ENCODE peak calls at places on chromosomes 5 and 9, in ten cellular contexts. X is CD4-positive, CD25-positive, alpha-beta regulatory T cell; Z is aorta; U is pancreas; M is fibroblast of lung; A is heart right ventricle; Y is breast epithelium; B is HAP-1; I is small intestine; V is HepG2. L is an unnamed sample.

GRCh38 chr5:7745882-7746735 is 104.8 kb downstream of the CFAP90 start:
- DNase-seq in Z (peak; percentile 80), M (peak; percentile 59), U (no peak), X (peak; percentile 43), I (peak; percentile 67), Y (peak; percentile 75), V (peak; percentile 41), B (peak; percentile 84), A (peak; percentile 21), L (peak; percentile 34)

GRCh38 chr9:130414081-130414731 is 30.6 kb upstream of the ASS1 start:
- DNase-seq in M (no peak), B (no peak), Y (no peak), V (no peak), X (no peak), I (peak; percentile 16), U (no peak), Z (no peak), A (no peak), L (no peak)

GRCh38 chr9:127504887-127505251 is 53.6 kb downstream of the LRSAM1 start:
- DNase-seq in A (no peak), M (no peak), I (no peak), Y (no peak), U (peak; percentile 58), V (no peak), X (no peak), Z (no peak), B (no peak), L (no peak)

GRCh38 chr9:72937545-72937944 is 15.3 kb downstream of the ALDH1A1 start:
- DNase-seq in I (no peak), V (peak; percentile 44), U (no peak), Y (no peak), M (no peak), A (no peak), Z (no peak), X (no peak), B (no peak), L (no peak)

GRCh38 chr5:144332265-144332664 is 161.6 kb downstream of the KCTD16 start:
- DNase-seq in U (no peak), A (no peak), B (no peak), I (no peak), Z (no peak), V (no peak), X (no peak), Y (no peak), M (no peak), L (no peak)

GRCh38 chr5:150558088-150558621 is 50.2 kb downstream of the NDST1 start:
- DNase-seq in Z (no peak), U (no peak), B (no peak), Y (no peak), A (no peak), V (no peak), I (no peak), M (no peak), X (no peak), L (no peak)

GRCh38 chr9:20981486-20981885 is 50.0 kb downstream of the HACD4 start:
- DNase-seq in U (no peak), X (no peak), A (no peak), I (no peak), Y (no peak), B (no peak), M (peak; percentile 87), V (no peak), Z (peak; percentile 68), L (no peak)

GRCh38 chr5:1515311-1515920 is 8.3 kb downstream of the LPCAT1 start:
- DNase-seq in U (no peak), M (no peak), X (no peak), I (no peak), A (peak; percentile 10), Z (peak; percentile 41), Y (peak; percentile 39), V (no peak), B (peak; percentile 5), L (peak; percentile 12)

GRCh38 chr9:76373777-76374474 is 20.3 kb downstream of the RFK start:
- DNase-seq in I (peak; percentile 52), B (no peak), V (no peak), X (no peak), Z (no peak), U (no peak), M (no peak), A (no peak), Y (no peak), L (no peak)

GRCh38 chr9:76667521-76667957 is 96.7 kb upstream of the PCA3 start:
- DNase-seq in Z (no peak), B (no peak), X (no peak), Y (no peak), U (no peak), A (no peak), I (no peak), M (peak; percentile 82), V (no peak), L (no peak)

GRCh38 chr5:66658516-66658915 is 62.3 kb downstream of the MAST4 start:
- DNase-seq in Y (no peak), A (no peak), M (no peak), X (no peak), B (no peak), V (no peak), I (no peak), Z (no peak), U (no peak), L (no peak)

GRCh38 chr5:38509185-38509584 is 47.3 kb downstream of the LIFR start:
- DNase-seq in V (no peak), X (no peak), B (no peak), U (no peak), Y (no peak), A (no peak), Z (no peak), M (peak; percentile 92), I (no peak), L (no peak)

GRCh38 chr9:135029434-135029833 is 58.0 kb upstream of the OLFM1 start:
- DNase-seq in B (no peak), U (no peak), X (no peak), A (no peak), M (no peak), I (no peak), V (no peak), Y (no peak), Z (no peak), L (no peak)

GRCh38 chr5:95799181-95799835 is 23.2 kb downstream of the GLRX start:
- DNase-seq in B (no peak), A (no peak), M (no peak), I (peak; percentile 82), V (peak; percentile 19), Z (no peak), U (no peak), X (no peak), Y (no peak), L (no peak)

GRCh38 chr9:106019702-106020101 is 325.4 kb downstream of the TMEM38B start:
- DNase-seq in B (peak; percentile 85), Z (no peak), M (no peak), I (no peak), U (no peak), A (no peak), V (no peak), X (no peak), Y (no peak), L (no peak)

GRCh38 chr9:17159469-17159868 is 24.6 kb downstream of the CNTLN start:
- DNase-seq in M (no peak), V (no peak), U (no peak), I (no peak), X (no peak), B (no peak), A (no peak), Y (no peak), Z (no peak), L (no peak)

GRCh38 chr5:159801303-159801702 is 115.0 kb upstream of the ADRA1B start:
- DNase-seq in V (no peak), A (no peak), M (no peak), X (no peak), U (no peak), I (no peak), Y (no peak), B (no peak), Z (no peak), L (no peak)

GRCh38 chr9:111236337-111236736 is 93.7 kb downstream of the OR2K2 start:
- DNase-seq in V (no peak), A (no peak), B (no peak), U (no peak), M (peak; percentile 7), I (no peak), X (no peak), Z (no peak), Y (no peak), L (no peak)

GRCh38 chr9:27528278-27528885 is 1.2 kb downstream of the MOB3B start:
- DNase-seq in X (peak; percentile 40), M (peak; percentile 70), Y (peak; percentile 71), U (peak; percentile 87), B (peak; percentile 89), Z (peak; percentile 85), A (peak; percentile 69), I (peak; percentile 86), V (no peak), L (peak; percentile 73)

GRCh38 chr5:14699807-14700400 is 35.4 kb downstream of the OTULIN start:
- DNase-seq in Z (no peak), M (no peak), U (no peak), Y (no peak), A (no peak), B (no peak), V (no peak), X (no peak), I (no peak), L (no peak)
- H3K36me3 ChIP-seq in Z (peaks cover 2% of the 10 kb centered on the region), M (peaks cover 7% of the 10 kb centered on the region), U (no peaks in the 10 kb centered on the region), Y (no peaks in the 10 kb centered on the region), A (peaks cover 85% of the 10 kb centered on the region), B (peaks cover 28% of the 10 kb centered on the region), V (peaks cover 66% of the 10 kb centered on the region), X (peaks cover 51% of the 10 kb centered on the region), I (peaks cover 20% of the 10 kb centered on the region), L (peaks cover 43% of the 10 kb centered on the region)

GRCh38 chr5:132497488-132497997 is 7.0 kb upstream of the IRF1 start:
- DNase-seq in I (no peak), X (no peak), Y (no peak), U (peak; percentile 82), A (peak; percentile 71), B (peak; percentile 35), V (no peak), Z (peak; percentile 91), M (peak; percentile 95), L (peak; percentile 71)
- H3K4me3 ChIP-seq in I (peak overlapping the region; percentile 68), X (peak overlapping the region; percentile 51), Y (peak overlapping the region; percentile 80), U (no peak overlapping the region), A (peak overlapping the region; percentile 59), B (peak overlapping the region; percentile 53), V (peak overlapping the region; percentile 88), Z (no peak overlapping the region), M (peak overlapping the region; percentile 66), L (peak overlapping the region; percentile 77)

GRCh38 chr9:19517202-19517942 is 108.6 kb downstream of the ACER2 start:
- DNase-seq in Z (no peak), Y (no peak), M (no peak), I (no peak), A (no peak), X (peak; percentile 7), V (no peak), B (peak; percentile 51), U (no peak), L (no peak)
- H3K27me3 ChIP-seq in Z (peaks cover 6% of the 10 kb centered on the region), Y (no peaks in the 10 kb centered on the region), M (peaks cover 3% of the 10 kb centered on the region), I (no peaks in the 10 kb centered on the region), A (no peaks in the 10 kb centered on the region), X (peaks cover 7% of the 10 kb centered on the region), V (no peaks in the 10 kb centered on the region), B (peaks cover 10% of the 10 kb centered on the region), U (no peaks in the 10 kb centered on the region), L (peaks cover 6% of the 10 kb centered on the region)

DNA sequence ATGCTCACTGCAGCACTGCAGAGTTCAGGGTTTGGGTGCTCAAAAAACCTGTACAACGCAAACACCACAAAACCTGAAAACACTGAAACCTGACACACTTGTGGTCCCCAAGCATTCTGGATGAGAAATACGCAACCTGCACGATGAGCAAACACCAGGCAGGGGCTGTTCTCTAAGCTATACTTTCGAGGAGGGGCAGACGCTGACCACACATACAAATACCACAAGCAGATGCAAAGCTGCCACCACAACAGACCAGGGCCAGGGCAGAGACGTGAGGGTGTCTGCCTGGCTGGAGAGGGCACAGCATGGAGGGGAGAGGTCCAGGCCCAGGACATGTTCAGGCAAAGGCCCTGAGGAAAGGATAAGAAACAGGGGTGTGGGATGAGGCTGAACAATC is 23.0 kb downstream of the BARHL1 start:
- DNase-seq in A (no peak), Y (no peak), I (no peak), V (no peak), U (no peak), M (no peak), X (no peak), Z (no peak), B (no peak), L (no peak)
- H3K36me3 ChIP-seq in A (peaks cover 64% of the 10 kb centered on the region), Y (no peaks in the 10 kb centered on the region), I (no peaks in the 10 kb centered on the region), V (peaks cover 80% of the 10 kb centered on the region), U (peaks cover 30% of the 10 kb centered on the region), M (peaks cover 6% of the 10 kb centered on the region), X (peaks cover 70% of the 10 kb centered on the region), Z (peaks cover 5% of the 10 kb centered on the region), B (peaks cover 49% of the 10 kb centered on the region), L (peaks cover 72% of the 10 kb centered on the region)

L was measured in left ventricle myocardium inferior.